ENCODE peak calls at places on chromosomes 1 and 21, in five cellular contexts. One of them, this sample, is unnamed.
A peak's percentile ranks its signal among the peaks of the same experiment; 100 is the strongest.

GRCh38 chr1:19036701-19037605 is 80.5 kb upstream of the IFFO2 start:
- DNase-seq in upper lobe of left lung: no peak
- DNase-seq in stomach: no peak
- DNase-seq in suprapubic skin: peak; percentile 56
- DNase-seq in tibial nerve: no peak
- DNase-seq in this sample: no peak

GRCh38 chr1:234972411-234973191 is 156.0 kb downstream of the TOMM20 start:
- DNase-seq in upper lobe of left lung: no peak
- DNase-seq in suprapubic skin: peak; percentile 65
- DNase-seq in stomach: no peak
- DNase-seq in tibial nerve: no peak
- DNase-seq in this sample: no peak

GRCh38 chr1:4081806-4082645 is 182.0 kb upstream of the C1orf174 start:
- DNase-seq in upper lobe of left lung: peak; percentile 11
- DNase-seq in suprapubic skin: no peak
- DNase-seq in tibial nerve: no peak
- DNase-seq in stomach: no peak
- DNase-seq in this sample: no peak

GRCh38 chr1:22471078-22471477 is 19.4 kb downstream of the ZBTB40 start:
- DNase-seq in tibial nerve: peak; percentile 26
- DNase-seq in upper lobe of left lung: no peak
- DNase-seq in suprapubic skin: no peak
- DNase-seq in stomach: peak; percentile 71
- DNase-seq in this sample: no peak

GRCh38 chr1:240705584-240705983 is 93.6 kb upstream of the GREM2 start:
- DNase-seq in stomach: no peak
- DNase-seq in tibial nerve: no peak
- DNase-seq in upper lobe of left lung: no peak
- DNase-seq in suprapubic skin: no peak
- DNase-seq in this sample: no peak

GRCh38 chr1:245690946-245691456 is 536.2 kb downstream of the KIF26B start:
- DNase-seq in suprapubic skin: no peak
- DNase-seq in stomach: no peak
- DNase-seq in tibial nerve: no peak
- DNase-seq in upper lobe of left lung: no peak
- DNase-seq in this sample: no peak

GRCh38 chr1:152543808-152544207 is 22.8 kb downstream of the LCE3E start:
- DNase-seq in stomach: no peak
- DNase-seq in suprapubic skin: no peak
- DNase-seq in tibial nerve: no peak
- DNase-seq in upper lobe of left lung: no peak
- DNase-seq in this sample: peak; percentile 23

GRCh38 chr21:45074818-45075605 is 632 bp downstream of the ADARB1 start:
- DNase-seq in suprapubic skin: no peak
- DNase-seq in stomach: peak; percentile 26
- DNase-seq in tibial nerve: no peak
- DNase-seq in upper lobe of left lung: no peak
- DNase-seq in this sample: no peak

GRCh38 chr1:53326598-53327182 is 1.2 kb downstream of the LRP8 start:
- DNase-seq in tibial nerve: no peak
- DNase-seq in stomach: no peak
- DNase-seq in suprapubic skin: no peak
- DNase-seq in upper lobe of left lung: peak; percentile 71
- DNase-seq in this sample: peak; percentile 36

GRCh38 chr1:1826356-1827088 is 48.3 kb upstream of the NADK start:
- DNase-seq in tibial nerve: no peak
- DNase-seq in stomach: no peak
- DNase-seq in upper lobe of left lung: no peak
- DNase-seq in suprapubic skin: no peak
- DNase-seq in this sample: no peak

GRCh38 chr1:63448741-63449140 is 74.3 kb downstream of the ITGB3BP start:
- DNase-seq in upper lobe of left lung: no peak
- DNase-seq in suprapubic skin: no peak
- DNase-seq in stomach: no peak
- DNase-seq in tibial nerve: no peak
- DNase-seq in this sample: no peak

GRCh38 chr1:70764747-70765146 is 282.9 kb downstream of the PTGER3 start:
- DNase-seq in suprapubic skin: no peak
- DNase-seq in upper lobe of left lung: no peak
- DNase-seq in stomach: no peak
- DNase-seq in tibial nerve: no peak
- DNase-seq in this sample: no peak

GRCh38 chr1:76125441-76126215 is 51.1 kb downstream of the ST6GALNAC3 start:
- DNase-seq in tibial nerve: no peak
- DNase-seq in stomach: no peak
- DNase-seq in suprapubic skin: no peak
- DNase-seq in upper lobe of left lung: no peak
- DNase-seq in this sample: no peak

GRCh38 chr21:43865471-43866181 is 603 bp downstream of the AGPAT3 start:
- DNase-seq in suprapubic skin: no peak
- DNase-seq in stomach: peak; percentile 69
- DNase-seq in tibial nerve: no peak
- DNase-seq in upper lobe of left lung: peak; percentile 49
- DNase-seq in this sample: no peak

GRCh38 chr1:41641483-41641829 is 157.0 kb upstream of the EDN2 start:
- DNase-seq in stomach: no peak
- DNase-seq in suprapubic skin: no peak
- DNase-seq in tibial nerve: no peak
- DNase-seq in upper lobe of left lung: no peak
- DNase-seq in this sample: no peak

GRCh38 chr1:207603777-207604176 is 41.2 kb upstream of the CR1L start:
- DNase-seq in tibial nerve: no peak
- DNase-seq in stomach: no peak
- DNase-seq in suprapubic skin: no peak
- DNase-seq in upper lobe of left lung: no peak
- DNase-seq in this sample: no peak

GRCh38 chr1:15836772-15837669 is 10.5 kb upstream of the SPEN start:
- DNase-seq in stomach: peak; percentile 34
- DNase-seq in suprapubic skin: peak; percentile 83
- DNase-seq in tibial nerve: no peak
- DNase-seq in upper lobe of left lung: peak; percentile 58
- DNase-seq in this sample: no peak

GRCh38 chr1:205600085-205600484 is 31.7 kb downstream of the ELK4 start:
- DNase-seq in suprapubic skin: no peak
- DNase-seq in upper lobe of left lung: no peak
- DNase-seq in tibial nerve: no peak
- DNase-seq in stomach: no peak
- DNase-seq in this sample: no peak

GRCh38 chr1:213269829-213270228 is 218.8 kb downstream of the RPS6KC1 start:
- DNase-seq in suprapubic skin: no peak
- DNase-seq in upper lobe of left lung: no peak
- DNase-seq in tibial nerve: no peak
- DNase-seq in stomach: no peak
- DNase-seq in this sample: no peak

GRCh38 chr1:35660581-35661473 is 19.5 kb upstream of the PSMB2 start:
- DNase-seq in upper lobe of left lung: no peak
- DNase-seq in suprapubic skin: no peak
- DNase-seq in tibial nerve: no peak
- DNase-seq in stomach: no peak
- DNase-seq in this sample: peak; percentile 66

GRCh38 chr1:205543351-205544305 is 39.2 kb downstream of the CDK18 start:
- DNase-seq in upper lobe of left lung: peak; percentile 82
- DNase-seq in suprapubic skin: peak; percentile 84
- DNase-seq in stomach: peak; percentile 82
- DNase-seq in tibial nerve: peak; percentile 37
- DNase-seq in this sample: peak; percentile 79

GRCh38 chr1:145935708-145936107 is 8.4 kb upstream of the RBM8A start:
- DNase-seq in stomach: no peak
- DNase-seq in upper lobe of left lung: no peak
- DNase-seq in tibial nerve: no peak
- DNase-seq in suprapubic skin: no peak
- DNase-seq in this sample: no peak

GRCh38 chr1:113210248-113210647 is 137.2 kb downstream of the LRIG2 start:
- DNase-seq in stomach: peak; percentile 75
- DNase-seq in upper lobe of left lung: peak; percentile 70
- DNase-seq in tibial nerve: no peak
- DNase-seq in suprapubic skin: no peak
- DNase-seq in this sample: no peak

GRCh38 chr1:51093566-51093965 is 8.5 kb upstream of the C1orf185 start:
- DNase-seq in suprapubic skin: no peak
- DNase-seq in upper lobe of left lung: no peak
- DNase-seq in tibial nerve: no peak
- DNase-seq in stomach: no peak
- DNase-seq in this sample: no peak

GRCh38 chr21:14740692-14741091 is 194.6 kb upstream of the SAMSN1 start:
- DNase-seq in suprapubic skin: no peak
- DNase-seq in upper lobe of left lung: no peak
- DNase-seq in tibial nerve: no peak
- DNase-seq in stomach: no peak
- DNase-seq in this sample: no peak

GRCh38 chr1:213988639-213989070 is 882 bp downstream of the PROX1 start:
- DNase-seq in tibial nerve: no peak
- DNase-seq in upper lobe of left lung: no peak
- DNase-seq in stomach: no peak
- DNase-seq in suprapubic skin: no peak
- DNase-seq in this sample: no peak

GRCh38 chr1:51328279-51328678 is 2.1 kb downstream of the TTC39A start:
- DNase-seq in upper lobe of left lung: no peak
- DNase-seq in stomach: no peak
- DNase-seq in tibial nerve: no peak
- DNase-seq in suprapubic skin: no peak
- DNase-seq in this sample: no peak

GRCh38 chr1:56948403-56949023 is 17.3 kb downstream of the C8B start:
- DNase-seq in upper lobe of left lung: no peak
- DNase-seq in stomach: no peak
- DNase-seq in tibial nerve: no peak
- DNase-seq in suprapubic skin: no peak
- DNase-seq in this sample: no peak

GRCh38 chr1:150022357-150022756 is 11.8 kb upstream of the OTUD7B start:
- DNase-seq in stomach: no peak
- DNase-seq in tibial nerve: no peak
- DNase-seq in suprapubic skin: no peak
- DNase-seq in upper lobe of left lung: peak; percentile 69
- DNase-seq in this sample: no peak

GRCh38 chr1:212699104-212699838 is 369 bp downstream of the BATF3 start:
- DNase-seq in upper lobe of left lung: peak; percentile 54
- DNase-seq in suprapubic skin: no peak
- DNase-seq in tibial nerve: no peak
- DNase-seq in stomach: peak; percentile 52
- DNase-seq in this sample: peak; percentile 54

DNA sequence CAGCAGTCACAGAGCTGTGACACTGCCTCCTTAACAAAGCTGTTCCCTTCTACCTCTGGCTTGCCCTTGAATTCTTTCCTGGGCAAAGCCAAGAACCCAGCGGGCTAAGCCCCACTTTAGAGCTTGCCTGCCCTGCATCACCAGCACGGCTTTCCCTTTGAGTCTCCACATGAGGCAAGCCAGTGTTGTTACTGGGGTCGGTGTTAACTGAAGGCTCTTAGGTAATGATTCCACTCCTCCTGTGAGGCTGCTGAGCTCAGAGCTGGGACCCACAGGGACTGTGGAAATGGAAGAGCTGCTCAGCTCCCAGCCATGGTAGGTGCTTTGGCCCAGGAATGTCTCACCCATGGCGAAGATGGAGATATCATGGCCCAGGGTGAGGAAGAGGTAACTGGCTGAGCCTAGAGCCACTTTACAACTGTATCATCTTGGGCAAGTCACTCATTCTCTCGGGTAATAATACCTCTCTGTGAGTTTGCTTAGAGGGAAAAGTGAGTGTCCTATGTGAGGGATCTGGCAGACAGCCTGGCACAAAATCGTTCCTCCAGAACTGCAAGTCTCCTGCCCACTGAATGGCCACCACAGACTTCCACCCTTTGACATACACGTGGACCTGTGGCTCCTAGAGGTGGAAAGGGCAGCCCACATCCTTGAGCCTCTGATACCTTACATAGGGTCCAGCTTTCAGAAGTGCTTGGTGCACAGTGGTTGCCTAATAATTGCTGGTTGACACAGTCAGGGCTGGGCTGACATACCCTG is 654.1 kb downstream of the PTPRU start:
- DNase-seq in tibial nerve: no peak
- DNase-seq in stomach: no peak
- DNase-seq in upper lobe of left lung: no peak
- DNase-seq in suprapubic skin: peak; percentile 38
- DNase-seq in this sample: no peak
- H3K27me3 ChIP-seq in tibial nerve: no peaks in the 10 kb centered on the region
- H3K27me3 ChIP-seq in stomach: peaks cover 46% of the 10 kb centered on the region
- H3K27me3 ChIP-seq in upper lobe of left lung: no peaks in the 10 kb centered on the region
- H3K27me3 ChIP-seq in suprapubic skin: peaks cover 40% of the 10 kb centered on the region
- H3K27me3 ChIP-seq in this sample: no peaks in the 10 kb centered on the region

DNA sequence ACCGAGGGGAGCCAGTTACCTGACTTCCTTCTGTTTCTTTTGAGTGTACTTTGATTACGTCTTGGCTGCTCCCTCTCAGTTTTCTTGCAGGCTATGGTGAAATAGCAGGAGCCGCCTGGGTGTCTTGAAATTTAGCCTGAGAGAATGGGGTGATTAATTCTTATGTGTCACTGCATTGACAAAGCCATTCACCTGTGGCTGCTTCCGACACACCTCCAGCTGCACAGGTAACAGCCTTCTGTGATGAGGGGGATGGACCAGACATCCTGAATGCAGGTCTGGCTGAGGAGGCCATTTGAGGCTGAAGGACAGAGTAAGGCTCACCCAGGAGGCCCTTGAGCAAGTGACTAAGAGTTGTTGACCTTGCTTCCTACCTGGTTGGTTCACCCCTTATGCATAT is 16.5 kb downstream of the CACNA1E start:
- DNase-seq in stomach: no peak
- DNase-seq in upper lobe of left lung: no peak
- DNase-seq in suprapubic skin: no peak
- DNase-seq in tibial nerve: no peak
- DNase-seq in this sample: no peak
- H3K27me3 ChIP-seq in stomach: no peaks in the 10 kb centered on the region
- H3K27me3 ChIP-seq in upper lobe of left lung: no peaks in the 10 kb centered on the region
- H3K27me3 ChIP-seq in suprapubic skin: peaks cover 9% of the 10 kb centered on the region
- H3K27me3 ChIP-seq in tibial nerve: no peaks in the 10 kb centered on the region
- H3K27me3 ChIP-seq in this sample: no peaks in the 10 kb centered on the region

DNA sequence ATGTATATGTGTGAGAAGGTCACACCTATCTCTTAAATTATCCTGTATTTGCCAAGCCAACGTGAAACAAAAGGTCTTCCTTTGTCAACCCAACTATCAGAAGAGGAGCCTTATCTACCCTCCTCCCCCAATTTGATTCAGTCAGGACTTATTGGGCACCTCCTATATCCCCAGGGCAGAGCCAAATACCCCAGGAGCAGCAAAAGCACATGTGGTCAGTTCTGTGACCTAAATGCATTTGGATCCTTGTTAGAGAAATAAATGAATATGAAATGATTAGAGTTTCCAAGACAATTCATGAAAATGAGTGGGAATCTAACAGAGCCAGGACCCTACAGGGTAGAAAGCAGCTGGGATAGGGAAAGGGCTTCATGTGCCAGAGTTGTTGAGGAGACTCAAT is 37.0 kb upstream of the KCND3 start:
- DNase-seq in stomach: no peak
- DNase-seq in suprapubic skin: no peak
- DNase-seq in tibial nerve: no peak
- DNase-seq in upper lobe of left lung: no peak
- DNase-seq in this sample: no peak
- H3K27me3 ChIP-seq in stomach: no peaks in the 10 kb centered on the region
- H3K27me3 ChIP-seq in suprapubic skin: peaks cover 4% of the 10 kb centered on the region
- H3K27me3 ChIP-seq in tibial nerve: no peaks in the 10 kb centered on the region
- H3K27me3 ChIP-seq in upper lobe of left lung: no peaks in the 10 kb centered on the region
- H3K27me3 ChIP-seq in this sample: no peaks in the 10 kb centered on the region

GRCh38 chr21:41660748-41661147 is 106.1 kb downstream of the RIPK4 start:
- DNase-seq in upper lobe of left lung: peak; percentile 5
- DNase-seq in stomach: no peak
- DNase-seq in tibial nerve: no peak
- DNase-seq in suprapubic skin: peak; percentile 48
- DNase-seq in this sample: no peak
- H3K27me3 ChIP-seq in upper lobe of left lung: no peaks in the 10 kb centered on the region
- H3K27me3 ChIP-seq in stomach: peaks cover 11% of the 10 kb centered on the region
- H3K27me3 ChIP-seq in tibial nerve: no peaks in the 10 kb centered on the region
- H3K27me3 ChIP-seq in suprapubic skin: no peaks in the 10 kb centered on the region
- H3K27me3 ChIP-seq in this sample: no peaks in the 10 kb centered on the region